ENCODE peak calls at places on chromosomes 2 and 18, in eight cellular contexts. G, K, O, V, Z, P, N and A are unnamed samples. For H3K4me1, the result is how much of the 10 kb centered on the place peaks cover.

GRCh38 chr2:85524567-85524923 is 14.4 kb upstream of the MAT2A start:
- DNase-seq in G (peak), K (no peak), O (no peak), V (peak), Z (no peak), P (no peak), N (no peak), A (no peak)

GRCh38 chr2:70645733-70646420 is 92.3 kb upstream of the TGFA start:
- DNase-seq in G (no peak), K (no peak), O (no peak), V (no peak), Z (no peak), P (no peak), N (peak), A (no peak)

GRCh38 chr2:62457555-62457954 is 48.4 kb downstream of the TMEM17 start:
- DNase-seq in G (no peak), K (peak), O (no peak), V (no peak), Z (no peak), P (no peak), N (no peak), A (no peak)

GRCh38 chr2:111176388-111176787 is 55.7 kb downstream of the BCL2L11 start:
- DNase-seq in G (no peak), K (no peak), O (no peak), V (no peak), Z (no peak), P (no peak), N (no peak), A (peak)

GRCh38 chr2:192886636-192887035 is 691.9 kb upstream of the TMEFF2 start:
- DNase-seq in G (no peak), K (no peak), O (no peak), V (no peak), Z (no peak), P (no peak), N (no peak), A (no peak)

GRCh38 chr2:28445448-28446258 is 50.2 kb upstream of the PLB1 start:
- DNase-seq in G (no peak), K (no peak), O (peak), V (peak), Z (peak), P (peak), N (peak), A (no peak)

GRCh38 chr2:16604236-16604635 is 61.4 kb downstream of the CYRIA start:
- DNase-seq in G (no peak), K (no peak), O (no peak), V (no peak), Z (no peak), P (no peak), N (no peak), A (no peak)

GRCh38 chr2:240559271-240559670 is 886 bp upstream of the DUSP28 start:
- DNase-seq in G (peak), K (no peak), O (no peak), V (peak), Z (no peak), P (no peak), N (no peak), A (no peak)

GRCh38 chr2:237791977-237792727 is 6.4 kb upstream of the RBM44 start:
- DNase-seq in G (no peak), K (no peak), O (no peak), V (no peak), Z (no peak), P (no peak), N (no peak), A (no peak)

GRCh38 chr2:173957517-173957916 is 7.7 kb downstream of the SP3 start:
- DNase-seq in G (no peak), K (no peak), O (no peak), V (no peak), Z (no peak), P (no peak), N (no peak), A (no peak)

GRCh38 chr18:35252466-35252865 is 11.6 kb downstream of the ZNF397 start:
- DNase-seq in G (no peak), K (no peak), O (no peak), V (no peak), Z (no peak), P (no peak), N (no peak), A (no peak)

GRCh38 chr2:97751752-97752151 is 38.4 kb downstream of the ZAP70 start:
- DNase-seq in G (no peak), K (no peak), O (peak), V (no peak), Z (no peak), P (peak), N (no peak), A (no peak)

GRCh38 chr2:85684806-85685205 is 9.4 kb upstream of the GNLY start:
- DNase-seq in G (no peak), K (no peak), O (no peak), V (peak), Z (no peak), P (no peak), N (no peak), A (no peak)

GRCh38 chr2:147460140-147460539 is 384.7 kb upstream of the ACVR2A start:
- DNase-seq in G (no peak), K (no peak), O (no peak), V (peak), Z (no peak), P (no peak), N (no peak), A (no peak)

GRCh38 chr2:221075203-221075602 is 496.9 kb downstream of the EPHA4 start:
- DNase-seq in G (no peak), K (no peak), O (no peak), V (no peak), Z (peak), P (no peak), N (no peak), A (no peak)

GRCh38 chr2:99670768-99671734 is 181.2 kb upstream of the REV1 start:
- DNase-seq in G (no peak), K (no peak), O (no peak), V (no peak), Z (no peak), P (no peak), N (no peak), A (no peak)

GRCh38 chr2:43159797-43160196 is 66.6 kb downstream of the ZFP36L2 start:
- DNase-seq in G (no peak), K (no peak), O (no peak), V (no peak), Z (no peak), P (no peak), N (no peak), A (no peak)

GRCh38 chr2:191612496-191612895 is 65.4 kb upstream of the NABP1 start:
- DNase-seq in G (no peak), K (no peak), O (no peak), V (no peak), Z (peak), P (no peak), N (peak), A (no peak)

DNA sequence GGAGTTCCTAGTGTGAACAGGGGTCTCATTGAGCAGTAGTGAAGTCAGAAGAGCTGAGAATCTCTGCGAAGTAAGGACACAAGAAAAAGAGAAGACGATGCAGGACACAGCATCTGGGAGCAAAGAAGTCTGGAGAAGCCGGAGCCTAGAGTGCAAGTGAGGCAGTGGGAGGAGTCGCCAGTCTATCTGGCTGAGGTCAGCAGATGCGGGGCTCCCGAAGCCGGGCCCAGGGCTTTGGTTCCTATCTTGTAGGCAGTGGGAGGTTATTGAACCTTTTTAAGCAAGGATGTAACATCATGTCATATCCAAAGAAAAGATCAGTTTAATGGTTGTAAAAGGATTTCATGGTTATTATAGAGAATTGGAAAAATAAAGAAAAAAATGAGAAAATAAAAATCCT is 90.8 kb upstream of the KCTD1 start:
- DNase-seq in G (no peak), K (no peak), O (no peak), V (no peak), Z (no peak), P (no peak), N (no peak), A (no peak)
- H3K27ac ChIP-seq in G (no peak), K (no peak), O (no peak), V (no peak), Z (no peak), P (no peak), N (no peak), A (no peak)

GRCh38 chr2:169824373-169825333 is at the start of gene METTL5:
- DNase-seq in G (peak), K (peak), O (peak), V (peak), Z (peak), P (peak), N (peak), A (peak)
- TF ChIP-seq POLR2A in G (no peak), K (no peak), O (no peak), V (peak), Z (peak), P (no peak), N (peak), A (peak)

GRCh38 chr2:60519259-60519863 is 34.1 kb downstream of the BCL11A start:
- DNase-seq in G (no peak), K (no peak), O (no peak), V (no peak), Z (no peak), P (no peak), N (no peak), A (no peak)
- H3K4me1 ChIP-seq in G (under half), K (under half), O (under half), V (under half), Z (under half), P (under half), N (under half), A (under half)

DNA sequence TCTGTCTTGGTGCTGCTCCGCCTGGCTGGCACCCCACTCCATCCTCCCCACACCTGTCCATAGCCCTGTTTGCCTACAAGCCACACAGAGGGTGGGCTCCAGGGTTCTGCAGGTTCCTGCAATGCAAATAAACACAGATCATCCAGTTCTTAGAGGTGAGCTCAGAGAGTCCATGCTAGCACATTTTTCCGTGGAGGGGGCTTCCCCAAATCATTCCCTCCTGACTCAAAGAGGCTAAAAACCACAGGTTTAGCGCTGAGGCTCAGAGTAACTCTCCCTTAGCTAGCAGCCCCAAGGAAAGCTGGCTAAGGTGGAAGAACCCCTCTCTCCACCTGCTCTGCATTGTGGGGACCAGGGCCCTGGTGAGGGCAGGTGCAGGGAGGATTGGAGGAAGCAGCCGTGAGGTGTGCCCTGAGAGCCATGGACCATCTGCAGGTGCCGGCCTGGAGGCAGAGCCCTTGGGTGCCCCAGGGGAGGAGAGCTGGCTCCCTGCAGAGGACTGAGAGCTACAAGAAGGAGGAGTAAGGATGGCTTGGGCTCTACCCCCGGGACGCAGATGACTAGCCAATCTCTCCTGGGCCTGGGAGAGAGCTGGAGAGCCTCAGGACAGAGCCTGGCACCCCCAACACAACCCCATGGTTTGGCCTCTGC is 23.8 kb upstream of the TEX44 start:
- DNase-seq in G (no peak), K (no peak), O (no peak), V (no peak), Z (no peak), P (no peak), N (no peak), A (no peak)
- H3K27ac ChIP-seq in G (no peak), K (no peak), O (no peak), V (no peak), Z (no peak), P (no peak), N (no peak), A (no peak)

GRCh38 chr18:22047485-22047884 is 121.9 kb upstream of the GATA6 start:
- DNase-seq in G (no peak), K (no peak), O (no peak), V (no peak), Z (no peak), P (no peak), N (no peak), A (no peak)

GRCh38 chr18:22046473-22046872 is 122.9 kb upstream of the GATA6 start:
- DNase-seq in G (no peak), K (no peak), O (no peak), V (no peak), Z (no peak), P (no peak), N (no peak), A (no peak)

GRCh38 chr18:22045221-22045918 is 124.0 kb upstream of the GATA6 start:
- DNase-seq in G (no peak), K (no peak), O (no peak), V (no peak), Z (no peak), P (no peak), N (no peak), A (peak)

GRCh38 chr18:22043837-22044236 is 125.6 kb upstream of the GATA6 start:
- DNase-seq in G (no peak), K (no peak), O (no peak), V (no peak), Z (no peak), P (no peak), N (no peak), A (no peak)

DNA sequence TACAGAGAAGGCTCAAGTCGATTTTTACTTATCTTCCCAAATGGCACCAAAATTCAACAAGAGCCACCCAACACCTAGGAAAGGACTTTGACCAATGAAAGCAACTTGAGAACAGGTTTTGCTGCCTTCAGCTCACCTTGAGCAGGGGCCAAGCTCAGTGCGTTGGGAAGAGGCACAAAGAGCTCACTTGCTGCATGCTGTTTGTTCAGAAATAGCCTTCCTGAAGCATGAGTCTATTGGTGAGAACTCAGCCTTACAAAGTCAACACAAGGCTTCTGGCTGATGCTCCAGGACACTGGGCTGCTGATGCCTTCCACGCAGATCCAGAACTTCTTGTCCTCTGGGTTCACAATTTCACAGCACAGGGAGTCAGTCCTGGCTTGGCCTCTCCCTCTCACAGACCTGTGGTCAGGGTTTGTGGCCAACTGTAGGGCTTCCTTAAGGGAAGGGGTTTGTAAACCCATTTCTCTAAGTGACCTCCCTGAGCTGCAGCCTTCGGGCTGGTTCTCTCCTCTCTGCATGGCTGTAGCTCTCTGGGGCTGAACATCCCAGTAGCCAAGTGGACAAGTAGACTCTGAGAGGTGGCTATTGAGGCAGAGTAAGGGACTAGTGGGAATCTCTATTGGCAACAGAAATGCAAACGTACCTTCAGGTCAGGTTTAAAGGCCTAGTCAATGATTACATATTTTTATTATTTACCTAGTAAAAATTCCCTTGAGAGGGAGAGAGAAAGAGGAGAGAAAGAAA is 124.7 kb upstream of the GATA6 start:
- DNase-seq in G (peak), K (no peak), O (no peak), V (no peak), Z (no peak), P (peak), N (no peak), A (no peak)
- TF ChIP-seq POLR2A in G (no peak), K (no peak), O (no peak), V (no peak), Z (no peak), P (no peak), N (no peak), A (no peak)

GRCh38 chr2:101114815-101115214 is 36.4 kb downstream of the TBC1D8 start:
- DNase-seq in G (no peak), K (no peak), O (no peak), V (peak), Z (no peak), P (peak), N (no peak), A (no peak)

GRCh38 chr2:101114268-101114783 is 36.9 kb downstream of the TBC1D8 start:
- DNase-seq in G (no peak), K (no peak), O (no peak), V (no peak), Z (no peak), P (no peak), N (no peak), A (no peak)

GRCh38 chr2:101116841-101117552 is 34.2 kb downstream of the TBC1D8 start:
- DNase-seq in G (no peak), K (no peak), O (no peak), V (peak), Z (no peak), P (no peak), N (no peak), A (peak)

GRCh38 chr2:101115664-101116063 is 35.5 kb downstream of the TBC1D8 start:
- DNase-seq in G (no peak), K (no peak), O (no peak), V (peak), Z (no peak), P (no peak), N (no peak), A (no peak)

DNA sequence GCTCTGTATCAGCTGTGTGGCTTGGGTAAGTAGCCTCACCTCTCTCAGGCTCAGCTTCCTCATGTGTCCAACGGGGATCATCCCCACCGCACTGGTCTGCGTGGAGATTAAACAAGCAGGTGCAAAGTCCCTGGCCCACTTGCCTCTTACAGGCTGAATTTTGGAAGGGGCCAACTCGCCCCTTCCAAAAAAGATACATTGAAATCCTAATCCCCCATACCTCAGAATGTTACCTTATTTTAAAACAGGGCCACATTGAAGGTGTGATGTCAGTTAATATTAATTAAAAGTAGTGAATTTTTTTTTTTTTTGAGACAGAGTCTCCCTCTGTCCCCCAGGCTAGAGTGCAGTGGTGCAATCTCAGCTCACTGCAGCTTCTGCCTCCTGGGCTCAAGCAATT is 34.8 kb downstream of the TBC1D8 start:
- DNase-seq in G (no peak), K (no peak), O (no peak), V (no peak), Z (no peak), P (no peak), N (no peak), A (no peak)
- H3K4me1 ChIP-seq in G (under half), K (under half), O (half or more), V (half or more), Z (under half), P (half or more), N (half or more), A (under half)

DNA sequence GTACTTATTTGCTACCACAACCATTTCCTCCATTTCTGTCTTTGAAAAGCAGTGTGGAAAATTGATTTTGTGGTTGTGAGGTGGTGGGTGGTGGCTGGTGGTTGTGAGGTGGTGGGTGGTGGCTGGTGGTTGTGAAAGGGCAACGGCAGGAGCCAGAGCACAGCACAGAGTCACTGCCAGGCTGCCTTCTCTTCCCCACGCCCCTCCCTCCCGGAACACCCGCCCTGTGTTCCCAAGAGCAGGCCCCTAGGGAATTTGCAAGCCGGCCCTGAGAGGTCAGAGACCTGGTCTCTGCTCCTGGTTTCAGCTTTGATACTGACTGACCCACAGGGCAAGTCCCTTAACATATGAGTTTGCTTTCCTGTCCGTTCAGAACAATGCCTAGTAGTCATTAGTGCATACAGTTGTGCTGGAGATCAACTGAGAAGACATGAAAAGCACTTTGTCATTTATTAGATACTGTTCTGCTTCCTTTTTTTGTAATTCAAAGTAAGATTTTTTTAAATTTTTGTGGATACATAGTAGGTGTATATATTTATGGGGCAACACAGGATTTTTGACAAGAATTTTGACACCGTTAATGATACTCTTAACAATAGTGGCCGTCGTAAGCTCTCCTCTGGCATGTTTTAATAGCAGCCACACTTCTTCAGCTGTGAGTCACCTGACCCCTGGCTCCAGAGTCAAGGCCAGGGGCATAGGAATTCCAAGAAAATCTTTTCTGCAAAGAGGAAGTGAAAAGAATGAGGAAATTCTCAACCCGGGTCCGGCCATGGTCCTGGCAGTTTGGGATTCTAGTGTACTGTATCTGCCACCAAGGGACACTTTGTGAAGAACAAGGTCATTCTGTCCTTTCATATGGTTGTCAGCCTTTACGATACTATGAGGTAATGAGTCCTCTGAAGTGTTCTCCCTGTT is 53.2 kb downstream of the ITGA6 start:
- DNase-seq in G (no peak), K (peak), O (no peak), V (no peak), Z (peak), P (peak), N (no peak), A (no peak)
- H3K27ac ChIP-seq in G (peak), K (peak), O (peak), V (peak), Z (peak), P (no peak), N (no peak), A (no peak)